ENCODE peak calls at places on chromosomes 4 and X, in seven cellular contexts. One of them, this sample, is unnamed.
A peak's percentile ranks its signal among the peaks of the same experiment; 100 is the strongest.

GRCh38 chr4:186072516-186072915 is 3.6 kb downstream of the TLR3 start:
- DNase-seq in colonic mucosa: no peak
- DNase-seq in right cardiac atrium: no peak
- DNase-seq in cardiac muscle cell: no peak
- DNase-seq in prostate gland: no peak
- DNase-seq in OCI-LY7: no peak
- DNase-seq in adrenal gland: no peak
- DNase-seq in this sample: no peak

GRCh38 chrX:151713859-151714258 is 2.0 kb upstream of the FATE1 start:
- DNase-seq in colonic mucosa: no peak
- DNase-seq in right cardiac atrium: peak; percentile 55
- DNase-seq in cardiac muscle cell: peak; percentile 18
- DNase-seq in prostate gland: no peak
- DNase-seq in OCI-LY7: peak; percentile 11
- DNase-seq in adrenal gland: no peak
- DNase-seq in this sample: no peak

GRCh38 chr4:18388029-18388428 is 366.5 kb upstream of the LCORL start:
- DNase-seq in colonic mucosa: no peak
- DNase-seq in right cardiac atrium: no peak
- DNase-seq in cardiac muscle cell: no peak
- DNase-seq in prostate gland: no peak
- DNase-seq in OCI-LY7: no peak
- DNase-seq in adrenal gland: no peak
- DNase-seq in this sample: no peak

GRCh38 chr4:15506464-15506863 is 36.8 kb downstream of the CC2D2A start:
- DNase-seq in colonic mucosa: no peak
- DNase-seq in right cardiac atrium: no peak
- DNase-seq in cardiac muscle cell: peak; percentile 15
- DNase-seq in prostate gland: no peak
- DNase-seq in OCI-LY7: no peak
- DNase-seq in adrenal gland: no peak
- DNase-seq in this sample: no peak

GRCh38 chr4:138686078-138686477 is 329.5 kb upstream of the NOCT start:
- DNase-seq in colonic mucosa: no peak
- DNase-seq in right cardiac atrium: peak; percentile 84
- DNase-seq in cardiac muscle cell: no peak
- DNase-seq in prostate gland: no peak
- DNase-seq in OCI-LY7: no peak
- DNase-seq in adrenal gland: no peak
- DNase-seq in this sample: no peak

GRCh38 chrX:48937065-48937907 is 18.5 kb upstream of the PIM2 start:
- DNase-seq in colonic mucosa: peak; percentile 63
- DNase-seq in right cardiac atrium: peak; percentile 69
- DNase-seq in cardiac muscle cell: peak; percentile 34
- DNase-seq in prostate gland: peak; percentile 9
- DNase-seq in OCI-LY7: peak; percentile 91
- DNase-seq in adrenal gland: no peak
- DNase-seq in this sample: peak; percentile 96

GRCh38 chr4:185672618-185673017 is 137.3 kb upstream of the PDLIM3 start:
- DNase-seq in colonic mucosa: no peak
- DNase-seq in right cardiac atrium: no peak
- DNase-seq in cardiac muscle cell: no peak
- DNase-seq in prostate gland: no peak
- DNase-seq in OCI-LY7: no peak
- DNase-seq in adrenal gland: no peak
- DNase-seq in this sample: no peak

GRCh38 chr4:128782076-128782715 is 27.3 kb upstream of the JADE1 start:
- DNase-seq in colonic mucosa: peak; percentile 32
- DNase-seq in right cardiac atrium: peak; percentile 65
- DNase-seq in cardiac muscle cell: no peak
- DNase-seq in prostate gland: no peak
- DNase-seq in OCI-LY7: peak; percentile 43
- DNase-seq in adrenal gland: no peak
- DNase-seq in this sample: peak; percentile 55

GRCh38 chrX:136708348-136708747 is 60.4 kb downstream of the CD40LG start:
- DNase-seq in colonic mucosa: no peak
- DNase-seq in right cardiac atrium: no peak
- DNase-seq in cardiac muscle cell: no peak
- DNase-seq in prostate gland: no peak
- DNase-seq in OCI-LY7: peak; percentile 14
- DNase-seq in adrenal gland: no peak
- DNase-seq in this sample: no peak

GRCh38 chrX:154545673-154546274 is 872 bp downstream of the G6PD start:
- DNase-seq in colonic mucosa: no peak
- DNase-seq in right cardiac atrium: no peak
- DNase-seq in cardiac muscle cell: no peak
- DNase-seq in prostate gland: no peak
- DNase-seq in OCI-LY7: no peak
- DNase-seq in adrenal gland: no peak
- DNase-seq in this sample: no peak
- H3K4me1 ChIP-seq in colonic mucosa: no peaks in the 10 kb centered on the region
- H3K4me1 ChIP-seq in right cardiac atrium: peaks cover 13% of the 10 kb centered on the region
- H3K4me1 ChIP-seq in cardiac muscle cell: no peaks in the 10 kb centered on the region
- H3K4me1 ChIP-seq in prostate gland: no peaks in the 10 kb centered on the region
- H3K4me1 ChIP-seq in OCI-LY7: peaks cover 16% of the 10 kb centered on the region
- H3K4me1 ChIP-seq in adrenal gland: peaks cover 30% of the 10 kb centered on the region
- H3K4me1 ChIP-seq in this sample: no peaks in the 10 kb centered on the region

DNA sequence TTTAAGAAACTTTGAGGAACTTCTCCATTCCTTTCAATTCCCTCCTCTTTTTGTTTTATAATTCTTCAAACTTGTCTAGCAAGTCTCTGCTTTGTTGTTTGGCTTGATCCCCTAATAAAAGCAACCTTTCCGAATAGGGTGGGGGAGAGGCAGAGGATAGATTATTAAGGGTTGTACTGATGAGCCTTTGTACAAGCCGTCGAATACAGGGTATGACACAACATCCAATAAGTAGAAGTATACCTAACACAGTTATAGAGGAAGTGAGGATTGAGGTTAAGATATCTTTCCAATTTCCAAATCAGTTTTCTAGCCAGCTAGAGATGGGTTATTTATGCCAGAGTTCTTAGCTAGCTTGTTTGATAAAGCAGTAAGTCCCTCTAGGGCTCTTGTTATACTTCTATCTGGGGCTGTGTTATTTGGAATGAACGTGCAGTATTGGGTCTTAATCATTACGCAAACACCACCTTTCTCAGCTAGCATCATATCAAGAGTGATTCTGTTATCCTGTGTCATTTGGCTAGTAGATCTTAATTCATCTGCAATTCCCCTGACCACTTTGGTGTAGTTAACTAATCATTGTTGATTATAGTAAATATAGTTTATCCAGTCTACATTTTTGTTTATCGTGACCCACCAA is 18.5 kb downstream of the METAP1 start:
- DNase-seq in colonic mucosa: no peak
- DNase-seq in right cardiac atrium: no peak
- DNase-seq in cardiac muscle cell: no peak
- DNase-seq in prostate gland: no peak
- DNase-seq in OCI-LY7: no peak
- DNase-seq in adrenal gland: no peak
- DNase-seq in this sample: no peak
- H3K9me3 ChIP-seq in colonic mucosa: no peaks in the 10 kb centered on the region
- H3K9me3 ChIP-seq in right cardiac atrium: no peaks in the 10 kb centered on the region
- H3K9me3 ChIP-seq in cardiac muscle cell: no peaks in the 10 kb centered on the region
- H3K9me3 ChIP-seq in prostate gland: no peaks in the 10 kb centered on the region
- H3K9me3 ChIP-seq in OCI-LY7: peaks cover 28% of the 10 kb centered on the region
- H3K9me3 ChIP-seq in adrenal gland: no peaks in the 10 kb centered on the region
- H3K9me3 ChIP-seq in this sample: no peaks in the 10 kb centered on the region

DNA sequence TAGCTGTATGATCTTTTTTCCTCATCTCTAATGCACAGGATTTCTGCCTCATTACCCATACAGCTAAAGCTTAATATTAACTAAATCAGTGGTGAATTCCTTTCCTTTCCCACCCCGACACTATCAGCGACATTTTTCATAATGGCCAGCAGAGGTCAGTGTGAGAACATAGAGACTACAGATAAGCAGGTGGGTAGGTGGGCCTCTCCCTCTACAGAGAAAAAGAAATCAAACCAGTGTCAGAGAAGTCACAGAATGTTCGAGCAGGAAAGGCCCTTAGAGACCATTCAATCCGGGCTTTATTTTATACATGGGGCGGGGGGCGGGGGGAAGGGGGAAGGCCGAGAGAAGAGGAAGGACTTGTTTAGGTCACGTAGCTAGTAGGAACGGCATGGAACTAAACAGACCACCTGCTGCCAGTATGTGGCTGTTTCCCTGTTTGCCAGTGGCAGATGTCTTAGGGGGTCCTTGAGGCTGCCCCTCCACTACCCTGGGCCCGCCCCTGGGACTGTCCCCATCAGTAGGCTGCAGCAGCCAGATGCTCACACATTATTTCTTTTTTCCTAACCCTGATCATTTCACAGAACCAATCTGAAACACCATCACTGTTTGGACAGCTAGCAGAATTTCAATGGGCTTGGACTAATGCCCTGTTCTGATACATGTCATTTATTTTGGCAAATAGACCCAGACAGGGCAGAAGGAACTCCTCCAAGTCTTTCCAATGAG is 133.3 kb downstream of the ATG4A start:
- DNase-seq in colonic mucosa: no peak
- DNase-seq in right cardiac atrium: no peak
- DNase-seq in cardiac muscle cell: peak; percentile 52
- DNase-seq in prostate gland: peak; percentile 22
- DNase-seq in OCI-LY7: peak; percentile 12
- DNase-seq in adrenal gland: no peak
- DNase-seq in this sample: no peak
- H3K4me1 ChIP-seq in colonic mucosa: no peaks in the 10 kb centered on the region
- H3K4me1 ChIP-seq in right cardiac atrium: no peaks in the 10 kb centered on the region
- H3K4me1 ChIP-seq in cardiac muscle cell: no peaks in the 10 kb centered on the region
- H3K4me1 ChIP-seq in prostate gland: no peaks in the 10 kb centered on the region
- H3K4me1 ChIP-seq in OCI-LY7: no peaks in the 10 kb centered on the region
- H3K4me1 ChIP-seq in adrenal gland: no peaks in the 10 kb centered on the region
- H3K4me1 ChIP-seq in this sample: no peaks in the 10 kb centered on the region

DNA sequence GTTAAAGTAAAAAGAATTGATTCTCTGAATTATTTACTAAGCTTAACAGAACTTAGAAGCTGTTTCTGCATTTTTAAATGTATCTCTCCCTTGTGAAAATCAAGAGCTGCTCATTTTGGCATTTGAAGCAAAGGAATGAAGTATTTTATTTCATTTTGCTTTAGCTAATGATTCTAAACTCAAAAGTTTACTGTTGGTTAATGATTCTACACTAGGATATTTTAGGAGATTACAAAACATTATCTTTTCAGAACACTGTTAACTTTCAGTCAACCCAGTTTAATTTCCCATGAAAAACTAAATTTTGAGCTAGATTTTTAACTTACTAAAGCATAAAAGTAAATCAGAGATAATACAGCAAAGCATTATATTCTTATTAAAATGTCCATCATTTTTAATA is 355.2 kb upstream of the CXorf51B start:
- DNase-seq in colonic mucosa: no peak
- DNase-seq in right cardiac atrium: no peak
- DNase-seq in cardiac muscle cell: no peak
- DNase-seq in prostate gland: no peak
- DNase-seq in OCI-LY7: no peak
- DNase-seq in adrenal gland: no peak
- DNase-seq in this sample: no peak
- H3K9me3 ChIP-seq in colonic mucosa: no peaks in the 10 kb centered on the region
- H3K9me3 ChIP-seq in right cardiac atrium: no peaks in the 10 kb centered on the region
- H3K9me3 ChIP-seq in cardiac muscle cell: no peaks in the 10 kb centered on the region
- H3K9me3 ChIP-seq in prostate gland: no peaks in the 10 kb centered on the region
- H3K9me3 ChIP-seq in OCI-LY7: no peaks in the 10 kb centered on the region
- H3K9me3 ChIP-seq in adrenal gland: no peaks in the 10 kb centered on the region
- H3K9me3 ChIP-seq in this sample: no peaks in the 10 kb centered on the region

GRCh38 chr4:1600211-1600780 is 83.8 kb downstream of the FAM53A start:
- DNase-seq in colonic mucosa: no peak
- DNase-seq in right cardiac atrium: peak; percentile 32
- DNase-seq in cardiac muscle cell: no peak
- DNase-seq in prostate gland: no peak
- DNase-seq in OCI-LY7: no peak
- DNase-seq in adrenal gland: no peak
- DNase-seq in this sample: no peak
- H3K4me1 ChIP-seq in colonic mucosa: no peaks in the 10 kb centered on the region
- H3K4me1 ChIP-seq in right cardiac atrium: no peaks in the 10 kb centered on the region
- H3K4me1 ChIP-seq in cardiac muscle cell: peaks cover 3% of the 10 kb centered on the region
- H3K4me1 ChIP-seq in prostate gland: no peaks in the 10 kb centered on the region
- H3K4me1 ChIP-seq in OCI-LY7: peaks cover 8% of the 10 kb centered on the region
- H3K4me1 ChIP-seq in adrenal gland: no peaks in the 10 kb centered on the region
- H3K4me1 ChIP-seq in this sample: no peaks in the 10 kb centered on the region

This sample was measured in Peyer's patch.